ENCODE peak calls at places on chromosome 14, in six cellular contexts. D is psoas muscle, U is cardiac muscle cell, E is fibroblast of lung, R is heart right ventricle, T is upper lobe of left lung. Y is an unnamed sample. For H3K36me3, the result is how much of the 10 kb centered on the place peaks cover.

GRCh38 chr14:24437736-24438067 is 4.9 kb downstream of the SDR39U1 start:
- DNase-seq in D (no peak), U (no peak), E (no peak), R (no peak), T (no peak), Y (no peak)

GRCh38 chr14:74425525-74426201 is 347 bp downstream of the SYNDIG1L start:
- DNase-seq in U (peak), E (no peak), D (peak), T (peak), R (peak), Y (no peak)

GRCh38 chr14:81303258-81303935 is 82.6 kb upstream of the GTF2A1 start:
- DNase-seq in R (peak), D (peak), E (no peak), U (no peak), T (no peak), Y (no peak)

GRCh38 chr14:49975286-49975685 is 82.4 kb downstream of the ARF6 start:
- DNase-seq in E (peak), T (no peak), U (no peak), D (no peak), R (no peak), Y (peak)

GRCh38 chr14:102229071-102229738 is 75.8 kb downstream of the MOK start:
- DNase-seq in U (no peak), E (no peak), D (no peak), R (no peak), T (no peak), Y (no peak)

GRCh38 chr14:79040742-79041249 is 870.6 kb downstream of the NRXN3 start:
- DNase-seq in E (no peak), T (no peak), U (no peak), R (no peak), D (no peak), Y (no peak)

GRCh38 chr14:104942586-104942985 is 17.9 kb downstream of the PLD4 start:
- DNase-seq in D (no peak), E (no peak), T (peak), R (no peak), U (no peak), Y (no peak)

GRCh38 chr14:74585406-74586335 is 26.4 kb downstream of the LTBP2 start:
- DNase-seq in E (no peak), U (no peak), T (no peak), R (no peak), D (no peak), Y (no peak)

GRCh38 chr14:100845341-100845740 is 19.4 kb downstream of the MEG3 start:
- DNase-seq in U (no peak), D (no peak), T (peak), R (no peak), E (no peak), Y (no peak)

GRCh38 chr14:95675486-95675885 is 10.7 kb upstream of the TCL1B start:
- DNase-seq in U (no peak), R (no peak), E (no peak), T (no peak), D (no peak), Y (no peak)

GRCh38 chr14:84017533-84017932 is 1512.4 kb upstream of the FLRT2 start:
- DNase-seq in E (no peak), R (no peak), U (no peak), T (no peak), D (no peak), Y (no peak)

GRCh38 chr14:58638231-58639205 is 756 bp downstream of the DACT1 start:
- DNase-seq in R (peak), E (peak), T (peak), D (peak), U (peak), Y (no peak)

GRCh38 chr14:101947904-101948665 is 16.3 kb upstream of the DYNC1H1 start:
- DNase-seq in D (peak), E (peak), T (peak), U (peak), R (peak), Y (peak)

GRCh38 chr14:92108345-92109254 is 2.2 kb upstream of the ATXN3 start:
- DNase-seq in R (no peak), D (no peak), U (peak), T (no peak), E (no peak), Y (no peak)

GRCh38 chr14:58639842-58640484 is 2.2 kb downstream of the DACT1 start:
- DNase-seq in D (no peak), E (peak), U (peak), T (no peak), R (peak), Y (peak)

GRCh38 chr14:85572845-85573244 is 42.9 kb downstream of the FLRT2 start:
- DNase-seq in T (no peak), D (no peak), R (no peak), E (peak), U (no peak), Y (no peak)

DNA sequence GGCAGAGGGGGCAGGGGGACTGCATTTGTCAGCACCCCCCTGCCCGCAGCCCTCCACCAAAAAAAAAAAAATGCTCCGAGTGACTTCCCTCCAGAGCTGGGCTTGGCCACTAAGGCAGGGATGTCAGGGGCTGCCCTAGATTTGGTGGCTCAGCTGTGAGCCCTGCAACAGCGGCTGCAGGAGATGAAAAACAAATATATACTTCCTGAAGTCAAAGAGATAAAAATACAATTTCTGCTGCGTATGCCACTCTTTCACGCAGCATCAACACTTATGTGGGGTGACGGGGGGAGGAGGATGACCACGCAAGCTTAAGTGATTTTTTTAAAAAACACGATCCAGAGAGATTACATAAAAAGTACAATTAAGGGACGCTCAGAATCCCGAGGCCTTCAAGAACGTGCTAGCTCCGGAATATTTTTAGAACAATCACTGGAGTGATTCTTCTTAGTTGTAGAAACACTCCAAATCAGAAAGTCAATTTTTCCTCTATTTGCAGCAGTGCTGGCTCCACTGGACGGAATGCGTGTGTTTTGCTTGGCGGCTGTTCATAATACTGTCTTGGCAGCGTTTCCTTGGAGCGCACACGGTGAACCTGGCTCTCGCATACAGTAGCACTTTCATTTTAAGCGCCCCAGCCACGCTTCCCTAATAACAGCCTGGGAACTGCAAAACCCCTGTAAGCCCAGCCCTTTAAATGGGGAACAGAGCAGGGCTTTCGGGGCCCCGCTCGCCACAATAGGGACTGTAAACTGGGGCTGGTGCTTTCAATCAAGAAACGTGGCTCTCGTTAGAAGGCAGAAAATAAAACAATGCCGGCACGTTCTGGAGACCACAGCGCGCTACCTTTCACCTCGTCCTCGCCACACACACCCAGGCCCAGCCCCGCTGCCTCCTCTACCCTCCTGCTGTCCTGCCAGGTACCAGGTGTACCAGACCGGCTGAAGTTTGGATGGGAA is 80.1 kb downstream of the BCL11B start:
- DNase-seq in R (peak), E (peak), T (no peak), D (no peak), U (no peak), Y (peak)
- TF ChIP-seq CTCF in R (no peak), E (no peak), T (no peak), D (no peak), U (no peak), Y (no peak)

DNA sequence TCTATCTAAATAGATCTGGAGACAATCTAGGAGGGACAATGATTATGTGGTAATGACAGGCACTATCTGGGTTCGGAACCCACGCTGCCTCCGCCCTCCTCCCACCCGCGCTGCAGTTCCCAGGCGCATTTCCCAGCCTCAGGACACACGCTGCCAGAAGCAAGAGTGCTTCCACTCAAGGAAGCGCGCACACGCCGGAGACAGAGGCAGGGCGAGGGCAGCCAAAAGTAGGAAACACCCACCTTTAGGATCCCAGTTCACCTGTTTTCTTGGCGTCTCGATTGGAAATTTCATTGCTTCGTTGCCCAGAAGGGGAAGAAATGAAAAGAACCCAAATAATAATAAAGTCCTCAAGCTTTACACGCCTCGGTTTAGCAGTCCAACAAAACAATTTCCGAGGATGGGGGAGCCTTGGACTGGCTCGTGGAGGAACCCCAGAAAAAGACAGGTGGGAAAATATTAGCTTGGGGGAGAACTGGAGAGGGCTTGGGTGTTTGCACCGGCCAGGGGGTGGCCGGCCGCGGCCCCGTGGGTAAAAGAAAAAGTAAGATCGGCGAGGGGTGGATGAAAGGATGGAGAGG is 474 bp downstream of the KCNK10 start:
- DNase-seq in E (no peak), D (no peak), R (no peak), T (peak), U (no peak), Y (no peak)
- H3K4me3 ChIP-seq in E (peak), D (peak), R (peak), T (peak), U (peak), Y (no peak)

GRCh38 chr14:34794941-34795340 is 80.2 kb downstream of the BAZ1A start:
- DNase-seq in U (no peak), R (no peak), T (no peak), D (no peak), E (peak), Y (no peak)
- H3K36me3 ChIP-seq in U (under half), R (under half), T (half or more), D (under half), E (under half), Y (under half)

GRCh38 chr14:68655961-68656360 is 136.9 kb downstream of the ZFP36L1 start:
- DNase-seq in D (no peak), T (no peak), R (no peak), E (no peak), U (no peak), Y (no peak)
- TF ChIP-seq CTCF in D (no peak), T (no peak), R (no peak), E (no peak), U (no peak), Y (peak)

GRCh38 chr14:77613207-77613606 is 3.2 kb downstream of the SPTLC2 start:
- DNase-seq in T (no peak), D (no peak), E (no peak), R (no peak), U (no peak), Y (no peak)
- H3K4me3 ChIP-seq in T (no peak), D (no peak), E (no peak), R (no peak), U (no peak), Y (no peak)

DNA sequence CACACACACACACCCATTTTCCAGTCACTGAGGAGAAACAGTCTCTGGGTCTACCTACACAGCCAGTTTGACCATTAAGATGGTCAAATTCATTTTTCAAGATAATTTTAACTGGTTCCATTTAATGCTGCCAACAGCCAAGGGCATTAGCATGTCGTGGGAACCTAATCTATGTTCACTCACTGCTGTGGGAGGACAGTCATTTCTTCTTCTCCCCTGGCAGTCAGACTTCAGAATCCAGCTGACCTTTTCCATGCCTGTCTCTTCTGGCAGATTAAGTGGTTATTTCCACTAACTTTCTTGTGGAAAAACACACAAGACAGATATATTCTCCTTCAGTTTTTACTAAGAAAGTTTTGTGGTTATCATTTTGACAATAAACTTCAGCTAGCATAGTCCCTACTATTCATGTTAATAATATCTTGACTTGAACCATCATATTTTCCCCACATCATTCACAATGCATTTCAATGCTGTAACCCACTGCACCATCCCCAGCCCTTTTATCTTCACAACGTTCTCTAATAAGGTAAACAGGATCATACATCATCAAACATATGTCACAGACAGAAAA is 82.2 kb downstream of the DAD1 start:
- DNase-seq in E (no peak), T (no peak), R (no peak), U (no peak), D (no peak), Y (no peak)
- H3K36me3 ChIP-seq in E (under half), T (under half), R (under half), U (under half), D (under half), Y (under half)

GRCh38 chr14:86654558-86655184 is 1124.7 kb downstream of the FLRT2 start:
- DNase-seq in U (peak), E (peak), D (no peak), R (peak), T (no peak), Y (no peak)
- TF ChIP-seq CTCF in U (peak), E (peak), D (no peak), R (no peak), T (no peak), Y (peak)